ENCODE peak calls at places on chromosome 15, in five cellular contexts. One of them, this sample, is unnamed.

GRCh38 chr15:100663550-100664335 is 61.4 kb downstream of the ASB7 start:
- DNase-seq in non-pigmented ciliary epithelial cell: no peak
- DNase-seq in LoVo: no peak
- DNase-seq in DMS153: no peak
- DNase-seq in psoas muscle: no peak
- DNase-seq in this sample: no peak

GRCh38 chr15:36771826-36772225 is 192.4 kb downstream of the CDIN1 start:
- DNase-seq in non-pigmented ciliary epithelial cell: no peak
- DNase-seq in LoVo: no peak
- DNase-seq in DMS153: no peak
- DNase-seq in psoas muscle: no peak
- DNase-seq in this sample: no peak

GRCh38 chr15:89003865-89004725 is 84.2 kb upstream of the ABHD2 start:
- DNase-seq in non-pigmented ciliary epithelial cell: no peak
- DNase-seq in LoVo: no peak
- DNase-seq in DMS153: no peak
- DNase-seq in psoas muscle: peak
- DNase-seq in this sample: peak

GRCh38 chr15:78050851-78051250 is 26.7 kb downstream of the TBC1D2B start:
- DNase-seq in non-pigmented ciliary epithelial cell: no peak
- DNase-seq in LoVo: no peak
- DNase-seq in DMS153: no peak
- DNase-seq in psoas muscle: no peak
- DNase-seq in this sample: no peak

GRCh38 chr15:66698318-66698961 is 3.6 kb upstream of the SMAD6 start:
- DNase-seq in non-pigmented ciliary epithelial cell: no peak
- DNase-seq in LoVo: peak
- DNase-seq in DMS153: peak
- DNase-seq in psoas muscle: peak
- DNase-seq in this sample: peak

GRCh38 chr15:65192016-65192415 is 6.9 kb upstream of the CLPX start:
- DNase-seq in non-pigmented ciliary epithelial cell: no peak
- DNase-seq in LoVo: no peak
- DNase-seq in DMS153: no peak
- DNase-seq in psoas muscle: no peak
- DNase-seq in this sample: no peak

GRCh38 chr15:31024330-31024729 is 32.9 kb upstream of the MTMR10 start:
- DNase-seq in non-pigmented ciliary epithelial cell: peak
- DNase-seq in LoVo: peak
- DNase-seq in DMS153: no peak
- DNase-seq in psoas muscle: no peak
- DNase-seq in this sample: no peak

GRCh38 chr15:51751687-51752683 is 588 bp downstream of the TMOD2 start:
- DNase-seq in non-pigmented ciliary epithelial cell: no peak
- DNase-seq in LoVo: peak
- DNase-seq in DMS153: no peak
- DNase-seq in psoas muscle: peak
- DNase-seq in this sample: peak

GRCh38 chr15:101024111-101024695 is 105.0 kb downstream of the LRRK1 start:
- DNase-seq in non-pigmented ciliary epithelial cell: peak
- DNase-seq in LoVo: no peak
- DNase-seq in DMS153: no peak
- DNase-seq in psoas muscle: no peak
- DNase-seq in this sample: no peak

GRCh38 chr15:63135804-63136203 is 14.1 kb downstream of the LACTB start:
- DNase-seq in non-pigmented ciliary epithelial cell: peak
- DNase-seq in LoVo: peak
- DNase-seq in DMS153: no peak
- DNase-seq in psoas muscle: no peak
- DNase-seq in this sample: no peak

GRCh38 chr15:66862111-66862815 is 160.2 kb downstream of the SMAD6 start:
- DNase-seq in non-pigmented ciliary epithelial cell: no peak
- DNase-seq in LoVo: no peak
- DNase-seq in DMS153: no peak
- DNase-seq in psoas muscle: no peak
- DNase-seq in this sample: no peak

GRCh38 chr15:62896969-62897486 is 145.5 kb upstream of the TPM1 start:
- DNase-seq in non-pigmented ciliary epithelial cell: peak
- DNase-seq in LoVo: peak
- DNase-seq in DMS153: no peak
- DNase-seq in psoas muscle: peak
- DNase-seq in this sample: peak

GRCh38 chr15:36757189-36757814 is 177.9 kb downstream of the CDIN1 start:
- DNase-seq in non-pigmented ciliary epithelial cell: peak
- DNase-seq in LoVo: no peak
- DNase-seq in DMS153: no peak
- DNase-seq in psoas muscle: no peak
- DNase-seq in this sample: no peak

GRCh38 chr15:51825701-51826100 is 3.8 kb upstream of the TMOD3 start:
- DNase-seq in non-pigmented ciliary epithelial cell: no peak
- DNase-seq in LoVo: no peak
- DNase-seq in DMS153: no peak
- DNase-seq in psoas muscle: no peak
- DNase-seq in this sample: no peak